ENCODE peak calls at places on chromosomes 7 and 10, in five cellular contexts. One of them, this sample, is unnamed. For H3K4me1, the result is how much of the 10 kb centered on the place peaks cover.

GRCh38 chr7:511476-512145 is 8.0 kb downstream of the PDGFA start:
- DNase-seq in left ventricle myocardium inferior: peak
- DNase-seq in suprapubic skin: no peak
- DNase-seq in right lobe of liver: peak
- DNase-seq in foreskin keratinocyte: peak
- DNase-seq in this sample: peak

GRCh38 chr7:55556492-55556891 is 15.8 kb downstream of the VOPP1 start:
- DNase-seq in suprapubic skin: no peak
- DNase-seq in right lobe of liver: no peak
- DNase-seq in left ventricle myocardium inferior: no peak
- DNase-seq in foreskin keratinocyte: no peak
- DNase-seq in this sample: no peak

GRCh38 chr10:100025528-100026070 is 15.9 kb upstream of the DNMBP start:
- DNase-seq in left ventricle myocardium inferior: no peak
- DNase-seq in right lobe of liver: no peak
- DNase-seq in foreskin keratinocyte: no peak
- DNase-seq in suprapubic skin: no peak
- DNase-seq in this sample: no peak

GRCh38 chr10:100216006-100216405 is 13.4 kb downstream of the CHUK start:
- DNase-seq in left ventricle myocardium inferior: no peak
- DNase-seq in foreskin keratinocyte: no peak
- DNase-seq in suprapubic skin: no peak
- DNase-seq in right lobe of liver: no peak
- DNase-seq in this sample: no peak

GRCh38 chr10:112052176-112052575 is 131.4 kb downstream of the GPAM start:
- DNase-seq in right lobe of liver: no peak
- DNase-seq in foreskin keratinocyte: no peak
- DNase-seq in left ventricle myocardium inferior: no peak
- DNase-seq in suprapubic skin: no peak
- DNase-seq in this sample: no peak

GRCh38 chr10:103416436-103417147 is 20.2 kb downstream of the PDCD11 start:
- DNase-seq in right lobe of liver: peak
- DNase-seq in left ventricle myocardium inferior: peak
- DNase-seq in foreskin keratinocyte: peak
- DNase-seq in suprapubic skin: no peak
- DNase-seq in this sample: no peak

GRCh38 chr10:33336606-33337334 is 2.3 kb upstream of the NRP1 start:
- DNase-seq in foreskin keratinocyte: no peak
- DNase-seq in right lobe of liver: peak
- DNase-seq in suprapubic skin: no peak
- DNase-seq in left ventricle myocardium inferior: peak
- DNase-seq in this sample: peak

GRCh38 chr7:79822620-79823240 is 311.9 kb upstream of the GNAI1 start:
- DNase-seq in foreskin keratinocyte: no peak
- DNase-seq in left ventricle myocardium inferior: no peak
- DNase-seq in right lobe of liver: no peak
- DNase-seq in suprapubic skin: no peak
- DNase-seq in this sample: no peak

GRCh38 chr10:110425684-110426293 is 71.9 kb upstream of the DUSP5 start:
- DNase-seq in foreskin keratinocyte: peak
- DNase-seq in left ventricle myocardium inferior: no peak
- DNase-seq in suprapubic skin: no peak
- DNase-seq in right lobe of liver: no peak
- DNase-seq in this sample: no peak

GRCh38 chr7:69622014-69622818 is 23.9 kb downstream of the AUTS2 start:
- DNase-seq in suprapubic skin: no peak
- DNase-seq in right lobe of liver: no peak
- DNase-seq in left ventricle myocardium inferior: no peak
- DNase-seq in foreskin keratinocyte: no peak
- DNase-seq in this sample: no peak

GRCh38 chr10:132263866-132264265 is 43.9 kb downstream of the STK32C start:
- DNase-seq in foreskin keratinocyte: no peak
- DNase-seq in left ventricle myocardium inferior: no peak
- DNase-seq in suprapubic skin: no peak
- DNase-seq in right lobe of liver: no peak
- DNase-seq in this sample: no peak

GRCh38 chr7:23292623-23293022 is 6.5 kb upstream of the MALSU1 start:
- DNase-seq in foreskin keratinocyte: no peak
- DNase-seq in suprapubic skin: no peak
- DNase-seq in right lobe of liver: no peak
- DNase-seq in left ventricle myocardium inferior: no peak
- DNase-seq in this sample: no peak

GRCh38 chr10:335151-335800 is 200.0 kb downstream of the ZMYND11 start:
- DNase-seq in foreskin keratinocyte: peak
- DNase-seq in left ventricle myocardium inferior: no peak
- DNase-seq in right lobe of liver: no peak
- DNase-seq in suprapubic skin: no peak
- DNase-seq in this sample: no peak

GRCh38 chr7:87739306-87739705 is 111.1 kb downstream of the RUNDC3B start:
- DNase-seq in suprapubic skin: no peak
- DNase-seq in foreskin keratinocyte: no peak
- DNase-seq in left ventricle myocardium inferior: no peak
- DNase-seq in right lobe of liver: no peak
- DNase-seq in this sample: no peak

GRCh38 chr7:126778101-126778500 is 474.6 kb downstream of the GRM8 start:
- DNase-seq in left ventricle myocardium inferior: no peak
- DNase-seq in suprapubic skin: no peak
- DNase-seq in right lobe of liver: no peak
- DNase-seq in foreskin keratinocyte: no peak
- DNase-seq in this sample: no peak

GRCh38 chr10:23525406-23525805 is 86.5 kb downstream of the OTUD1 start:
- DNase-seq in foreskin keratinocyte: peak
- DNase-seq in left ventricle myocardium inferior: no peak
- DNase-seq in right lobe of liver: no peak
- DNase-seq in suprapubic skin: no peak
- DNase-seq in this sample: no peak

GRCh38 chr7:94664023-94664422 is 8.1 kb upstream of the SGCE start:
- DNase-seq in foreskin keratinocyte: no peak
- DNase-seq in suprapubic skin: no peak
- DNase-seq in left ventricle myocardium inferior: no peak
- DNase-seq in right lobe of liver: no peak
- DNase-seq in this sample: no peak

GRCh38 chr10:48523820-48524758 is 80.8 kb downstream of the ARHGAP22 start:
- DNase-seq in left ventricle myocardium inferior: no peak
- DNase-seq in right lobe of liver: no peak
- DNase-seq in suprapubic skin: peak
- DNase-seq in foreskin keratinocyte: no peak
- DNase-seq in this sample: no peak

GRCh38 chr7:30613366-30614325 is 19.0 kb downstream of the GARS1 start:
- DNase-seq in right lobe of liver: no peak
- DNase-seq in suprapubic skin: no peak
- DNase-seq in foreskin keratinocyte: peak
- DNase-seq in left ventricle myocardium inferior: no peak
- DNase-seq in this sample: no peak

GRCh38 chr7:140674899-140675701 is 2.4 kb downstream of the ADCK2 start:
- DNase-seq in suprapubic skin: peak
- DNase-seq in left ventricle myocardium inferior: no peak
- DNase-seq in right lobe of liver: no peak
- DNase-seq in foreskin keratinocyte: no peak
- DNase-seq in this sample: no peak

GRCh38 chr7:92732451-92733036 is 103.8 kb downstream of the CDK6 start:
- DNase-seq in suprapubic skin: no peak
- DNase-seq in left ventricle myocardium inferior: no peak
- DNase-seq in right lobe of liver: no peak
- DNase-seq in foreskin keratinocyte: no peak
- DNase-seq in this sample: no peak
- H3K27ac ChIP-seq in suprapubic skin: no peak
- H3K27ac ChIP-seq in left ventricle myocardium inferior: peak
- H3K27ac ChIP-seq in right lobe of liver: no peak
- H3K27ac ChIP-seq in foreskin keratinocyte: no peak
- H3K27ac ChIP-seq in this sample: no peak

GRCh38 chr10:74889662-74889998 is 63.2 kb downstream of the KAT6B start:
- DNase-seq in suprapubic skin: no peak
- DNase-seq in foreskin keratinocyte: no peak
- DNase-seq in left ventricle myocardium inferior: no peak
- DNase-seq in right lobe of liver: no peak
- DNase-seq in this sample: no peak

GRCh38 chr10:74891048-74891447 is 64.6 kb downstream of the KAT6B start:
- DNase-seq in foreskin keratinocyte: no peak
- DNase-seq in left ventricle myocardium inferior: no peak
- DNase-seq in right lobe of liver: no peak
- DNase-seq in suprapubic skin: no peak
- DNase-seq in this sample: no peak

GRCh38 chr10:74887614-74888284 is 61.3 kb downstream of the KAT6B start:
- DNase-seq in foreskin keratinocyte: no peak
- DNase-seq in suprapubic skin: no peak
- DNase-seq in left ventricle myocardium inferior: no peak
- DNase-seq in right lobe of liver: no peak
- DNase-seq in this sample: no peak

GRCh38 chr10:74890460-74890859 is 64.1 kb downstream of the KAT6B start:
- DNase-seq in suprapubic skin: no peak
- DNase-seq in foreskin keratinocyte: no peak
- DNase-seq in left ventricle myocardium inferior: no peak
- DNase-seq in right lobe of liver: no peak
- DNase-seq in this sample: no peak

GRCh38 chr10:74888947-74889661 is 62.7 kb downstream of the KAT6B start:
- DNase-seq in suprapubic skin: no peak
- DNase-seq in foreskin keratinocyte: no peak
- DNase-seq in right lobe of liver: no peak
- DNase-seq in left ventricle myocardium inferior: no peak
- DNase-seq in this sample: no peak
- TF ChIP-seq CTCF in suprapubic skin: no peak
- TF ChIP-seq CTCF in foreskin keratinocyte: peak
- TF ChIP-seq CTCF in right lobe of liver: peak
- TF ChIP-seq CTCF in left ventricle myocardium inferior: peak
- TF ChIP-seq CTCF in this sample: no peak

DNA sequence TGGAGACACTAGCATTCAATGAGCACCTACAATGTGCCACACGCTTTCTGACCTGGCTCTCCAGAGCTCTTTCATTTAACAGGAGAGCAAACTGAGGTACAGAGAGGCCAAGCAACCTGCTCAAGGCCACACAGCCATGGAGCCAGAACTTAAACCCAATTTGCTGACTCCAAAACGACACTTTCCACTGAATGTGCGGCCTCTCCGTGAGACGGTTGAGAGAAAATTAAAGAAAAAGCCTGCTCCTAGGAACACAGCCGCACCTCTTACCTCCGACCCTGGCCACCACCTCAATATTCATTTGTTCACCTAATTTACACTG is 42.8 kb downstream of the ZCCHC24 start:
- DNase-seq in foreskin keratinocyte: no peak
- DNase-seq in right lobe of liver: no peak
- DNase-seq in left ventricle myocardium inferior: peak
- DNase-seq in suprapubic skin: no peak
- DNase-seq in this sample: peak
- H3K4me1 ChIP-seq in foreskin keratinocyte: under half
- H3K4me1 ChIP-seq in right lobe of liver: under half
- H3K4me1 ChIP-seq in left ventricle myocardium inferior: under half
- H3K4me1 ChIP-seq in suprapubic skin: half or more
- H3K4me1 ChIP-seq in this sample: half or more

DNA sequence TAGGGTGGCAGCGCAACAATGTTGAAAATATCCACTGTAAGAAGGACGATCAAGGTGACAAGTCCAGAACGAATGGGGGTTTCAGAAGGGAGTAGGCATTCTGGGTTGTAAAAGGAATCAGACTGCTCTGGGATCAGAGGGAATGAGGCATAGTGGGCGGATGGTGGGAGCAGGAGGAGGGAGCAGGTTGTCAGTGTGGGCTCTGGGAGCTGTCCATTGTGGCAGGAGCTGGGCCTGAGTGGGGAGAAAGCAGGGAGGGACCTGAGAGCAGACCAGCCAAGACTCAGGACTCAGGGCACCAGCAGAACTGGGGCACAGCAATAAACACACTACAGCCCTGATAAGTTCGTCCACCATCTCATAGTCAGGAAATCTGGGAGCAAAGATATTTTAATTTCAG is 292.6 kb upstream of the MKI67 start:
- DNase-seq in left ventricle myocardium inferior: no peak
- DNase-seq in foreskin keratinocyte: no peak
- DNase-seq in suprapubic skin: no peak
- DNase-seq in right lobe of liver: no peak
- DNase-seq in this sample: no peak
- H3K27ac ChIP-seq in left ventricle myocardium inferior: no peak
- H3K27ac ChIP-seq in foreskin keratinocyte: no peak
- H3K27ac ChIP-seq in suprapubic skin: no peak
- H3K27ac ChIP-seq in right lobe of liver: no peak
- H3K27ac ChIP-seq in this sample: no peak

This sample was measured in lower lobe of right lung.